ENCODE peak calls at places on chromosome 12, in four cellular contexts. D, S, Q and Z are unnamed samples.
A peak's percentile ranks its signal among the peaks of the same experiment; 100 is the strongest.

GRCh38 chr12:47812797-47813490 is 6.8 kb downstream of the HDAC7 start:
- DNase-seq in D (peak; percentile 81), Q (peak; percentile 72), S (peak; percentile 93), Z (peak; percentile 92)

GRCh38 chr12:168763-169525 is 45.0 kb downstream of the SLC6A12 start:
- DNase-seq in D (no peak), S (no peak), Q (no peak), Z (no peak)

GRCh38 chr12:43762596-43762995 is 3.8 kb downstream of the IRAK4 start:
- DNase-seq in S (no peak), Q (no peak), D (no peak), Z (no peak)

GRCh38 chr12:101935769-101936741 is 58.7 kb downstream of the DRAM1 start:
- DNase-seq in S (no peak), D (peak; percentile 98), Q (peak; percentile 37), Z (peak; percentile 82)

GRCh38 chr12:46942579-46942978 is 116.8 kb upstream of the SLC38A4 start:
- DNase-seq in Q (peak; percentile 91), D (peak; percentile 86), S (no peak), Z (peak; percentile 59)

GRCh38 chr12:58346032-58346632 is 404.8 kb downstream of the ATP23 start:
- DNase-seq in S (no peak), Q (peak; percentile 79), D (peak; percentile 62), Z (peak; percentile 54)

GRCh38 chr12:75130811-75131210 is 78.8 kb downstream of the KCNC2 start:
- DNase-seq in Q (no peak), D (no peak), S (no peak), Z (peak; percentile 86)

GRCh38 chr12:6934110-6934509 is 6.4 kb downstream of the ATN1 start:
- DNase-seq in Q (no peak), D (no peak), S (no peak), Z (no peak)

GRCh38 chr12:121796855-121797751 is 3.6 kb upstream of the RHOF start:
- DNase-seq in Q (peak; percentile 97), D (peak; percentile 88), S (no peak), Z (no peak)

GRCh38 chr12:20852649-20853048 is 42.1 kb downstream of the SLCO1B3 start:
- DNase-seq in Q (no peak), D (no peak), S (no peak), Z (no peak)

GRCh38 chr12:12592930-12593329 is 18.7 kb upstream of the CREBL2 start:
- DNase-seq in S (no peak), Q (peak; percentile 62), D (peak; percentile 58), Z (peak; percentile 20)

GRCh38 chr12:26047401-26048226 is 77.2 kb downstream of the BHLHE41 start:
- DNase-seq in D (no peak), S (no peak), Q (peak; percentile 40), Z (no peak)

GRCh38 chr12:132414634-132415340 is 75.2 kb upstream of the FBRSL1 start:
- DNase-seq in Q (peak; percentile 94), S (peak; percentile 65), D (peak; percentile 62), Z (peak; percentile 83)

GRCh38 chr12:44847403-44847802 is 28.7 kb downstream of the NELL2 start:
- DNase-seq in Q (no peak), S (no peak), D (no peak), Z (no peak)